ENCODE peak calls at places on chromosome 11, in five cellular contexts. L, S, G, P and Z are unnamed samples. For H3K36me3, the result is how much of the 10 kb centered on the place peaks cover.

GRCh38 chr11:15897211-15897960 is 459.0 kb downstream of the SOX6 start:
- DNase-seq in G (no peak), S (no peak), L (peak), P (peak), Z (no peak)

GRCh38 chr11:17838102-17838501 is 103.5 kb downstream of the KCNC1 start:
- DNase-seq in L (no peak), S (no peak), G (no peak), P (no peak), Z (no peak)

GRCh38 chr11:1844221-1845094 is 5.7 kb downstream of the TNNI2 start:
- DNase-seq in G (no peak), L (no peak), S (peak), P (no peak), Z (peak)

GRCh38 chr11:4134844-4135243 is 40.2 kb downstream of the RRM1 start:
- DNase-seq in L (peak), S (no peak), G (no peak), P (peak), Z (no peak)

GRCh38 chr11:121488145-121488544 is 35.4 kb upstream of the SORL1-AS1 start:
- DNase-seq in P (no peak), G (peak), S (no peak), L (no peak), Z (no peak)

GRCh38 chr11:77127969-77128691 is at the start of gene MYO7A:
- DNase-seq in G (peak), S (no peak), L (peak), P (no peak), Z (no peak)

GRCh38 chr11:41189711-41190477 is 269.6 kb downstream of the LRRC4C start:
- DNase-seq in P (no peak), G (no peak), S (no peak), L (no peak), Z (no peak)

GRCh38 chr11:70278994-70279393 is 8.5 kb downstream of the PPFIA1 start:
- DNase-seq in S (no peak), G (no peak), L (no peak), P (no peak), Z (no peak)

GRCh38 chr11:68598816-68599653 is 85.3 kb upstream of the GAL start:
- DNase-seq in S (no peak), G (no peak), P (no peak), L (peak), Z (no peak)

GRCh38 chr11:31641477-31642062 is 132.0 kb downstream of the ELP4 start:
- DNase-seq in L (peak), S (no peak), P (peak), G (peak), Z (no peak)

GRCh38 chr11:44776840-44777536 is 50.2 kb downstream of the TSPAN18 start:
- DNase-seq in P (no peak), L (no peak), G (peak), S (no peak), Z (no peak)

GRCh38 chr11:120566176-120566575 is 54.6 kb downstream of the GRIK4 start:
- DNase-seq in G (no peak), S (no peak), P (peak), L (peak), Z (no peak)

GRCh38 chr11:11622772-11623531 is 1.1 kb upstream of the GALNT18 start:
- DNase-seq in L (no peak), G (no peak), P (no peak), S (no peak), Z (no peak)

GRCh38 chr11:61026121-61027031 is 54.9 kb downstream of the CD6 start:
- DNase-seq in L (no peak), P (no peak), S (no peak), G (no peak), Z (peak)

GRCh38 chr11:85965202-85965601 is 103.7 kb downstream of the PICALM start:
- DNase-seq in P (no peak), G (no peak), L (peak), S (no peak), Z (no peak)

GRCh38 chr11:110250168-110250567 is 46.2 kb downstream of the RDX start:
- DNase-seq in P (no peak), L (no peak), S (no peak), G (no peak), Z (no peak)
- H3K36me3 ChIP-seq in P (under half), L (under half), S (under half), G (half or more), Z (under half)

GRCh38 chr11:88632163-88632562 is 294.6 kb upstream of the CTSC start:
- DNase-seq in S (no peak), P (no peak), G (no peak), L (no peak), Z (no peak)
- H3K36me3 ChIP-seq in S (under half), P (under half), G (under half), L (under half), Z (under half)

GRCh38 chr11:2963112-2963754 is 28.9 kb downstream of the NAP1L4 start:
- DNase-seq in S (no peak), L (no peak), P (no peak), G (no peak), Z (no peak)

GRCh38 chr11:2968501-2968900 is 23.6 kb downstream of the NAP1L4 start:
- DNase-seq in S (no peak), L (no peak), G (no peak), P (no peak), Z (no peak)

GRCh38 chr11:2961080-2961479 is 31.0 kb downstream of the NAP1L4 start:
- DNase-seq in P (no peak), S (no peak), L (no peak), G (no peak), Z (no peak)

DNA sequence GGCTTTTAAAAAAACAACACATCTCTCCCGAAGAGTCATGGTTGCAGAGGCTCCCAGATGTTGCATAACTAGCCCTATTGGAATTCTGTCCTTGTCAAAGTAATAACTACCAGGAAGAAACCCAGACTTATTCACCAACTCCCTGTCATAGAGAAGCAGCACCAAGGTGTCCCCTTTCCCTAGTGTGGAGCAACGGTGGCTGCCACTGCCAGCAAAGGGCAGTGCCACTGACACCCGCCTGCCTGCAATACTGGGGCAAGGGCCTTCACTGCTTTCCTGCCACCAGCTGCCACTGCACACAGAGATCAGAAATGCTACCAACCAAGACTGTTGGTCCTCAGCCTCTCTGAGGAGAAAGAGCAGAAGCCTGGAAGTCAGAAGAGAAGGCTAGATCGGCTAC is 27.3 kb downstream of the NAP1L4 start:
- DNase-seq in P (no peak), S (no peak), G (no peak), L (no peak), Z (no peak)
- H3K36me3 ChIP-seq in P (half or more), S (half or more), G (half or more), L (half or more), Z (half or more)

GRCh38 chr11:66228521-66228920 is 39.9 kb upstream of the RAB1B start:
- DNase-seq in L (no peak), P (no peak), G (no peak), S (no peak), Z (no peak)

GRCh38 chr11:66227700-66228099 is 40.7 kb upstream of the RAB1B start:
- DNase-seq in P (no peak), S (no peak), L (no peak), G (no peak), Z (no peak)

GRCh38 chr11:66225054-66225453 is 43.4 kb upstream of the RAB1B start:
- DNase-seq in S (no peak), G (no peak), L (no peak), P (no peak), Z (no peak)

GRCh38 chr11:66224226-66224850 is 44.1 kb upstream of the RAB1B start:
- DNase-seq in G (no peak), S (no peak), L (no peak), P (no peak), Z (no peak)

DNA sequence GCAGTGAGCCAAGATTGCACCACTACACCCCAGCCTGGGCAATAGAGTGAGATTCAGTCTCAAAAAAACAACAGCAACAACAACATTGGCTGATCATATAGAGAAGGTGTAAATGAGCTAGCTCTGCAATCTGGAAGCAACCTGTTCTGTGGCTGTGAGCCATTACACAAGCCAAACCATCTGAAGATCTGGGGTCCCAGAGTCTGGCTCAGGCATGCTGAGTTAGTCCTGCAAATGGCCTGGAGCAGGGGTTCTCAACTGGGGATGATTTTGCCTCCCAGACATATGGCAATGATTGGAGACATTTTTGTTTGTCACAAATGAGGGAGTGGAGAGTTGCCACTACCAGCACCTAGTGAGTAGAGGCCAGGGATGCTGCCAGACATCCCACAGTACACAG is 42.3 kb upstream of the RAB1B start:
- DNase-seq in L (no peak), S (no peak), P (no peak), G (no peak), Z (no peak)
- H3K36me3 ChIP-seq in L (under half), S (under half), P (under half), G (half or more), Z (under half)